ENCODE peak calls at places on chromosome 22, in seven cellular contexts. Z, A, D, H, K, O and N are unnamed samples.

GRCh38 chr22:43081968-43082367 is 7.2 kb downstream of the TTLL1 start:
- DNase-seq in Z (no peak), A (no peak), D (no peak), H (peak; percentile 30), K (no peak), O (no peak), N (no peak)

GRCh38 chr22:39519681-39520053 is 695 bp upstream of the ATF4 start:
- DNase-seq in Z (no peak), A (peak; percentile 72), D (peak; percentile 73), H (no peak), K (peak; percentile 69), O (no peak), N (no peak)

GRCh38 chr22:49971232-49972162 is 10.9 kb downstream of the PIM3 start:
- DNase-seq in Z (no peak), A (peak; percentile 69), D (peak; percentile 92), H (peak; percentile 95), K (peak; percentile 92), O (no peak), N (no peak)

GRCh38 chr22:41052661-41053490 is 39.5 kb upstream of the EP300 start:
- DNase-seq in Z (no peak), A (no peak), D (no peak), H (no peak), K (no peak), O (peak; percentile 61), N (peak; percentile 22)

GRCh38 chr22:38657248-38657909 is 941 bp downstream of the CBY1 start:
- DNase-seq in Z (no peak), A (peak; percentile 83), D (no peak), H (peak; percentile 56), K (peak; percentile 46), O (no peak), N (no peak)

GRCh38 chr22:33803371-33803770 is 116.9 kb downstream of the LARGE1 start:
- DNase-seq in Z (no peak), A (no peak), D (no peak), H (peak; percentile 72), K (no peak), O (peak; percentile 90), N (peak; percentile 87)

GRCh38 chr22:39110631-39111561 is 13.9 kb downstream of the APOBEC3H start:
- DNase-seq in Z (no peak), A (peak; percentile 70), D (no peak), H (no peak), K (no peak), O (no peak), N (peak; percentile 66)

GRCh38 chr22:43917523-43917922 is 6.1 kb upstream of the PNPLA3 start:
- DNase-seq in Z (no peak), A (no peak), D (no peak), H (no peak), K (no peak), O (no peak), N (no peak)

GRCh38 chr22:30743257-30744020 is 48.8 kb downstream of the OSBP2 start:
- DNase-seq in Z (no peak), A (no peak), D (no peak), H (no peak), K (no peak), O (no peak), N (no peak)

GRCh38 chr22:24423519-24424000 is 3.8 kb upstream of the ADORA2A start:
- DNase-seq in Z (no peak), A (peak; percentile 85), D (peak; percentile 64), H (peak; percentile 99), K (peak; percentile 56), O (no peak), N (no peak)

GRCh38 chr22:27792452-27793165 is 8.9 kb downstream of the MN1 start:
- DNase-seq in Z (no peak), A (no peak), D (no peak), H (peak; percentile 69), K (no peak), O (no peak), N (no peak)

GRCh38 chr22:43654271-43654670 is 157.8 kb downstream of the EFCAB6 start:
- DNase-seq in Z (no peak), A (no peak), D (no peak), H (no peak), K (no peak), O (no peak), N (no peak)

GRCh38 chr22:42596376-42596775 is 18.3 kb downstream of the POLDIP3 start:
- DNase-seq in Z (no peak), A (no peak), D (peak; percentile 43), H (no peak), K (no peak), O (no peak), N (no peak)

GRCh38 chr22:38873469-38874411 is 1.7 kb upstream of the CBX6 start:
- DNase-seq in Z (no peak), A (no peak), D (no peak), H (no peak), K (no peak), O (no peak), N (peak; percentile 97)

GRCh38 chr22:41091139-41092022 is 1.0 kb upstream of the EP300 start:
- DNase-seq in Z (peak; percentile 100), A (peak; percentile 99), D (peak; percentile 100), H (peak; percentile 99), K (peak; percentile 100), O (peak; percentile 98), N (peak; percentile 81)

GRCh38 chr22:40247976-40248375 is 70.3 kb downstream of the TNRC6B start:
- DNase-seq in Z (no peak), A (no peak), D (no peak), H (no peak), K (peak; percentile 28), O (no peak), N (no peak)

GRCh38 chr22:50310949-50311444 is 3.6 kb upstream of the PLXNB2 start:
- DNase-seq in Z (no peak), A (no peak), D (no peak), H (peak; percentile 58), K (no peak), O (no peak), N (no peak)

DNA sequence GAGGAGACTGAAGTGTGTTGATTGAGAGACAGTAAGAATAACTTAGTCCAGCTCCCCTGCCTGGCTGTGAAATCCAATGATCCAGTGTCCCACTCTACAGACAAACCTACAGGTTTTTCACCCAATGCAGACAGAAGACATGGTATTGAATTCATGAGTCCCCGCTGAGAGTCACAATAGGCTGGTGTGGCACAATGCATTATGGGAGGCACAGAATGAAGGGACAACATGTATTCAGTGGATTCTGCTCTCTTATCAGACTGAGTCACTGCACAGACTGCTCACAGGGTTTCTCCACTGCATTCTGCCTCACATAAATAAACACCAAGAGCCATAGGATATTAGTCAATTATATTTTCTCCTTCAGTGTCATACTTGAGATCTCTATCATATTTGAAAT is 55.2 kb upstream of the TOP3B start:
- DNase-seq in Z (no peak), A (peak; percentile 61), D (no peak), H (no peak), K (no peak), O (peak; percentile 36), N (no peak)
- H3K27ac ChIP-seq in Z (no peak overlapping the region), A (peak overlapping the region; percentile 97), D (no peak overlapping the region), H (no peak overlapping the region), K (no peak overlapping the region), O (no peak overlapping the region), N (no peak overlapping the region)

GRCh38 chr22:29093501-29093921 is 20.7 kb downstream of the KREMEN1 start:
- DNase-seq in Z (no peak), A (no peak), D (peak; percentile 26), H (peak; percentile 88), K (no peak), O (peak; percentile 23), N (no peak)
- H3K27ac ChIP-seq in Z (no peak overlapping the region), A (no peak overlapping the region), D (peak overlapping the region; percentile 11), H (no peak overlapping the region), K (peak overlapping the region; percentile 38), O (peak overlapping the region; percentile 59), N (no peak overlapping the region)

DNA sequence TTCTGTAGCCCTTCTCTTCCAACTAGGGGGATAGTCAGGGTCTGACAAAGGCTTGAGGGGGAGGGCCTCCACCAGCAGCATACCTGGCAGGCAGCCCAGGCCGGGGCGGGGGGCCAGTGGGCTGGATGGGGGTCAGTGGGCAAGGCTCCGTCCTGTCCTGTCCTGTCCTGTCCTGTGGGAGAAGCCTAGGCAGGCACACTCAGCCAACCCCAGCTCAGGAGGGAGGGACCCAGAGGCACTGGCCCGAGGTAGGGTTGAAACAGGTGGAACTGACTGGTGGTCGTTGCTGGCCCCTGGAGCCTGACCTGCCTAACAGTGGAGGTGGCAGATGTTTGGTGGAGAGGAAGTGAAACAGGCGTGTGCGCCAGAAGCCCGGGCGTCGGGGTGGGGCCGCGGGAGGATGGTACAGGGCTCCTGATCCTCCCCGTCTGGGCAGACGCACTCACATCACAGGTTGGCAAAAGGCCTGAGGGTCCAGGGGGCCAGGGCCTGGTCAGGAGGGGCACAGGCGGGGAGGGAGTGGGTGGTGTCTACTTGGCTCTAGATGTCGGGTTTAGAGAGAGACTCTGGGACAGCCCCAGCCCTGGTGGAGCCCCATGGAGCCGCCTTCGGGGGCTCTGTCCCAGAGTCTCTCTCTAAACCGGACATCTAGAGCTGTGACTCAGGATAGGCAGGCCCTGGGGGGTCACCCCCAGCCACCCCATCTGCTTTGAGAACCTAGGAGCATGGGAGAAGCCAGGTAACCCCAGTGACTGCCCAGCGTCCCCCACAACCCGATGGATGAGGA is 32.5 kb upstream of the GRAMD4 start:
- DNase-seq in Z (peak; percentile 72), A (peak; percentile 94), D (no peak), H (peak; percentile 85), K (peak; percentile 85), O (no peak), N (no peak)
- H3K27ac ChIP-seq in Z (no peak overlapping the region), A (peak overlapping the region; percentile 75), D (peak overlapping the region; percentile 78), H (no peak overlapping the region), K (peak overlapping the region; percentile 38), O (no peak overlapping the region), N (no peak overlapping the region)

GRCh38 chr22:17479129-17479528 is 84.2 kb upstream of the SLC25A18 start:
- DNase-seq in Z (no peak), A (no peak), D (no peak), H (no peak), K (no peak), O (no peak), N (no peak)

GRCh38 chr22:17472886-17473285 is 90.4 kb upstream of the SLC25A18 start:
- DNase-seq in Z (no peak), A (no peak), D (no peak), H (no peak), K (no peak), O (no peak), N (no peak)

GRCh38 chr22:17475318-17476212 is 87.7 kb upstream of the SLC25A18 start:
- DNase-seq in Z (no peak), A (no peak), D (no peak), H (no peak), K (no peak), O (no peak), N (no peak)

GRCh38 chr22:17477401-17477833 is 85.9 kb upstream of the SLC25A18 start:
- DNase-seq in Z (no peak), A (no peak), D (peak; percentile 61), H (no peak), K (no peak), O (no peak), N (no peak)

GRCh38 chr22:17476838-17477237 is 86.5 kb upstream of the SLC25A18 start:
- DNase-seq in Z (no peak), A (no peak), D (no peak), H (no peak), K (no peak), O (no peak), N (no peak)
- H3K27ac ChIP-seq in Z (no peak overlapping the region), A (no peak overlapping the region), D (no peak overlapping the region), H (no peak overlapping the region), K (no peak overlapping the region), O (no peak overlapping the region), N (no peak overlapping the region)